ENCODE peak calls at places on chromosome 2, in seven cellular contexts. D is breast epithelium, E is cardiac muscle cell, L is SIG-M5, O is AG10803, F is left ventricle myocardium inferior, I is ecto neural progenitor cell. Y is an unnamed sample.

GRCh38 chr2:72958542-72959385 is 41.4 kb downstream of the EMX1 start:
- DNase-seq in D (no peak), E (no peak), L (no peak), O (no peak), F (no peak), I (no peak), Y (no peak)

GRCh38 chr2:172864182-172864581 is 128.5 kb downstream of the RAPGEF4 start:
- DNase-seq in D (peak), E (peak), L (no peak), O (no peak), F (peak), I (peak), Y (no peak)

GRCh38 chr2:164015328-164016123 is 279.7 kb upstream of the FIGN start:
- DNase-seq in D (no peak), E (no peak), L (no peak), O (peak), F (no peak), I (no peak), Y (peak)

GRCh38 chr2:102131564-102131963 is 11.0 kb upstream of the IL1R1 start:
- DNase-seq in D (no peak), E (no peak), L (no peak), O (no peak), F (no peak), I (no peak), Y (no peak)

GRCh38 chr2:230234845-230235244 is 9.3 kb downstream of the SP140 start:
- DNase-seq in D (no peak), E (no peak), L (no peak), O (no peak), F (no peak), I (no peak), Y (no peak)

GRCh38 chr2:238271061-238271554 is 17.3 kb downstream of the PER2 start:
- DNase-seq in D (no peak), E (no peak), L (no peak), O (no peak), F (no peak), I (no peak), Y (no peak)

GRCh38 chr2:122899614-122900013 is 1125.5 kb upstream of the CNTNAP5 start:
- DNase-seq in D (no peak), E (no peak), L (no peak), O (no peak), F (no peak), I (no peak), Y (no peak)

GRCh38 chr2:145108385-145108784 is 588.5 kb upstream of the ZEB2 start:
- DNase-seq in D (no peak), E (no peak), L (no peak), O (peak), F (no peak), I (peak), Y (no peak)

Y was measured in ascending aorta.